ENCODE peak calls at places on chromosomes 7 and 10, in seven cellular contexts. S, B, M, R, U, F and K are unnamed samples.

GRCh38 chr10:28111712-28112111 is 112.8 kb upstream of the ODAD2 start:
- DNase-seq in S (no peak), B (peak), M (no peak), R (peak), U (no peak), F (no peak), K (no peak)

GRCh38 chr10:26439436-26440090 is 1.4 kb downstream of the APBB1IP start:
- DNase-seq in S (no peak), B (no peak), M (no peak), R (no peak), U (no peak), F (peak), K (no peak)

GRCh38 chr10:34078798-34079470 is 736.2 kb downstream of the PARD3 start:
- DNase-seq in S (no peak), B (no peak), M (peak), R (peak), U (no peak), F (no peak), K (no peak)

GRCh38 chr7:51430480-51431086 is 114.0 kb upstream of the COBL start:
- DNase-seq in S (peak), B (peak), M (no peak), R (peak), U (peak), F (peak), K (no peak)

GRCh38 chr10:79392020-79392398 is 44.7 kb downstream of the PPIF start:
- DNase-seq in S (no peak), B (no peak), M (no peak), R (no peak), U (no peak), F (no peak), K (no peak)

GRCh38 chr7:46881507-46882127 is 700.3 kb downstream of the TNS3 start:
- DNase-seq in S (no peak), B (no peak), M (no peak), R (no peak), U (no peak), F (no peak), K (no peak)

GRCh38 chr7:141355057-141355456 is 196.2 kb upstream of the AGK start:
- DNase-seq in S (no peak), B (peak), M (no peak), R (peak), U (no peak), F (no peak), K (no peak)

GRCh38 chr7:152477079-152477478 is 41.3 kb upstream of the KMT2C start:
- DNase-seq in S (no peak), B (no peak), M (no peak), R (no peak), U (no peak), F (no peak), K (no peak)

GRCh38 chr7:2017483-2017891 is 215.3 kb downstream of the MAD1L1 start:
- DNase-seq in S (no peak), B (no peak), M (peak), R (no peak), U (no peak), F (no peak), K (no peak)

GRCh38 chr7:93194368-93194767 is 31.9 kb downstream of the HEPACAM2 start:
- DNase-seq in S (no peak), B (peak), M (no peak), R (peak), U (no peak), F (no peak), K (no peak)

GRCh38 chr7:132878228-132878919 is 203.5 kb downstream of the CHCHD3 start:
- DNase-seq in S (no peak), B (peak), M (no peak), R (no peak), U (no peak), F (no peak), K (no peak)